ENCODE peak calls at places on chromosomes 6 and 20, in eight cellular contexts. X is omental fat pad; W is HS-27A; P is activated CD8-positive, alpha-beta memory T cell treated with anti-CD3 and anti-CD28 coated beads for 4 hours; J is stimulated activated CD8-positive, alpha-beta memory T cell treated with anti-CD3 and anti-CD28 coated beads, Interleukin-12 subunit alpha, Interleukin-12 subunit beta, amount 100 ng/mL, for 1 hour; H is stimulated activated CD4-positive, alpha-beta T cell treated with anti-CD3 and anti-CD28 coated beads, TNF-alpha, amount 100 ng/mL, for 48 hours; F is fibroblast of pulmonary artery; C is heart right ventricle. L is an unnamed sample.

GRCh38 chr20:32506721-32507120 is 78.4 kb downstream of the NOL4L start:
- DNase-seq in X (no peak), W (no peak), P (no peak), J (no peak), H (no peak), F (no peak), C (no peak), L (no peak)

GRCh38 chr6:107657755-107658461 is 166.2 kb downstream of the SCML4 start:
- DNase-seq in X (no peak), W (no peak), P (peak), J (peak), H (peak), F (peak), C (peak), L (peak)

GRCh38 chr6:74510878-74511277 is 695.0 kb downstream of the COL12A1 start:
- DNase-seq in X (no peak), W (no peak), P (no peak), J (no peak), H (no peak), F (peak), C (no peak), L (no peak)

GRCh38 chr6:36911946-36912555 is 26.3 kb downstream of the C6orf89 start:
- DNase-seq in X (no peak), W (no peak), P (no peak), J (no peak), H (peak), F (no peak), C (no peak), L (no peak)

GRCh38 chr6:149318581-149319286 is 1.2 kb downstream of the TAB2 start:
- DNase-seq in X (no peak), W (no peak), P (no peak), J (no peak), H (no peak), F (no peak), C (no peak), L (peak)

GRCh38 chr20:58665606-58666005 is 14.5 kb downstream of the STX16 start:
- DNase-seq in X (no peak), W (no peak), P (no peak), J (no peak), H (no peak), F (no peak), C (no peak), L (no peak)

GRCh38 chr20:56181593-56181992 is 66.9 kb upstream of the MC3R start:
- DNase-seq in X (no peak), W (no peak), P (no peak), J (no peak), H (no peak), F (no peak), C (no peak), L (no peak)

GRCh38 chr6:43376551-43376981 is 7.1 kb upstream of the ZNF318 start:
- DNase-seq in X (no peak), W (no peak), P (no peak), J (no peak), H (no peak), F (peak), C (no peak), L (peak)

GRCh38 chr20:56708991-56709390 is 79.9 kb downstream of the TFAP2C start:
- DNase-seq in X (no peak), W (no peak), P (no peak), J (no peak), H (no peak), F (no peak), C (no peak), L (no peak)

GRCh38 chr6:159654483-159655098 is 38.5 kb downstream of the SOD2 start:
- DNase-seq in X (no peak), W (peak), P (no peak), J (no peak), H (no peak), F (peak), C (no peak), L (peak)

GRCh38 chr6:168363811-168364792 is 44.5 kb upstream of the DACT2 start:
- DNase-seq in X (no peak), W (no peak), P (no peak), J (no peak), H (no peak), F (no peak), C (no peak), L (no peak)

GRCh38 chr6:89146748-89147715 is 1.2 kb downstream of the PM20D2 start:
- DNase-seq in X (no peak), W (peak), P (no peak), J (no peak), H (no peak), F (peak), C (peak), L (peak)

GRCh38 chr6:3478341-3478740 is 21.5 kb upstream of the SLC22A23 start:
- DNase-seq in X (no peak), W (no peak), P (no peak), J (no peak), H (no peak), F (no peak), C (no peak), L (no peak)

GRCh38 chr6:87673237-87673636 is 28.8 kb downstream of the AKIRIN2 start:
- DNase-seq in X (no peak), W (no peak), P (no peak), J (no peak), H (no peak), F (no peak), C (no peak), L (no peak)

GRCh38 chr6:148432405-148433195 is 90.0 kb downstream of the SASH1 start:
- DNase-seq in X (no peak), W (no peak), P (no peak), J (no peak), H (no peak), F (peak), C (peak), L (no peak)

GRCh38 chr20:22562620-22563019 is 21.8 kb downstream of the FOXA2 start:
- DNase-seq in X (no peak), W (no peak), P (no peak), J (no peak), H (no peak), F (no peak), C (no peak), L (no peak)

GRCh38 chr6:21241231-21242130 is 352.1 kb upstream of the SOX4 start:
- DNase-seq in X (no peak), W (no peak), P (no peak), J (no peak), H (no peak), F (no peak), C (no peak), L (no peak)

GRCh38 chr20:20223981-20224380 is 143.9 kb upstream of the INSM1 start:
- DNase-seq in X (no peak), W (no peak), P (no peak), J (no peak), H (no peak), F (no peak), C (no peak), L (no peak)

GRCh38 chr20:22462975-22463914 is 121.1 kb downstream of the FOXA2 start:
- DNase-seq in X (no peak), W (no peak), P (no peak), J (no peak), H (no peak), F (peak), C (no peak), L (peak)

GRCh38 chr6:108944707-108945685 is 96.8 kb downstream of the ARMC2 start:
- DNase-seq in X (no peak), W (no peak), P (no peak), J (no peak), H (no peak), F (peak), C (peak), L (peak)

GRCh38 chr6:170429457-170429856 is 122.9 kb downstream of the FAM120B start:
- DNase-seq in X (no peak), W (no peak), P (no peak), J (no peak), H (no peak), F (peak), C (no peak), L (peak)

GRCh38 chr6:17866876-17867444 is 120.5 kb downstream of the KIF13A start:
- DNase-seq in X (no peak), W (no peak), P (no peak), J (no peak), H (no peak), F (no peak), C (no peak), L (no peak)

GRCh38 chr6:47103931-47104330 is 61.8 kb upstream of the ADGRF1 start:
- DNase-seq in X (no peak), W (no peak), P (no peak), J (no peak), H (no peak), F (peak), C (no peak), L (peak)

GRCh38 chr6:27847706-27848105 is 64.5 kb downstream of the OR2B2 start:
- DNase-seq in X (no peak), W (no peak), P (no peak), J (no peak), H (no peak), F (no peak), C (no peak), L (no peak)

GRCh38 chr20:1802385-1803215 is 92.6 kb upstream of the SIRPA start:
- DNase-seq in X (no peak), W (no peak), P (no peak), J (no peak), H (peak), F (peak), C (peak), L (peak)

GRCh38 chr20:6466065-6466810 is 301.2 kb upstream of the BMP2 start:
- DNase-seq in X (no peak), W (no peak), P (no peak), J (no peak), H (no peak), F (peak), C (no peak), L (no peak)

GRCh38 chr6:7899046-7899888 is 11.3 kb downstream of the TXNDC5 start:
- DNase-seq in X (no peak), W (no peak), P (no peak), J (no peak), H (no peak), F (no peak), C (no peak), L (no peak)

GRCh38 chr20:36070451-36070850 is 84.1 kb upstream of the EPB41L1 start:
- DNase-seq in X (no peak), W (no peak), P (no peak), J (no peak), H (no peak), F (no peak), C (no peak), L (no peak)

GRCh38 chr6:14046476-14047068 is 71.0 kb upstream of the CD83 start:
- DNase-seq in X (no peak), W (no peak), P (no peak), J (peak), H (peak), F (peak), C (no peak), L (peak)

GRCh38 chr6:154319231-154319858 is 37.3 kb downstream of the IPCEF1 start:
- DNase-seq in X (no peak), W (no peak), P (no peak), J (no peak), H (no peak), F (peak), C (no peak), L (peak)

GRCh38 chr6:77183447-77183846 is 279.8 kb downstream of the HTR1B start:
- DNase-seq in X (no peak), W (no peak), P (no peak), J (no peak), H (no peak), F (no peak), C (no peak), L (no peak)

GRCh38 chr6:154548130-154548830 is 37.8 kb upstream of the CNKSR3 start:
- DNase-seq in X (no peak), W (no peak), P (no peak), J (no peak), H (no peak), F (peak), C (peak), L (peak)

GRCh38 chr20:22717466-22717865 is 133.1 kb upstream of the FOXA2 start:
- DNase-seq in X (no peak), W (no peak), P (no peak), J (no peak), H (no peak), F (peak), C (peak), L (peak)

GRCh38 chr6:34132486-34133185 is 13.3 kb downstream of the GRM4 start:
- DNase-seq in X (no peak), W (no peak), P (no peak), J (no peak), H (no peak), F (peak), C (no peak), L (peak)

GRCh38 chr20:6766433-6766832 is 1.1 kb upstream of the BMP2 start:
- DNase-seq in X (no peak), W (no peak), P (no peak), J (no peak), H (no peak), F (no peak), C (no peak), L (no peak)

GRCh38 chr6:112317461-112317860 is 29.7 kb upstream of the RFPL4B start:
- DNase-seq in X (no peak), W (no peak), P (no peak), J (no peak), H (no peak), F (no peak), C (no peak), L (no peak)

GRCh38 chr20:32050851-32051556 is 1.0 kb upstream of the HCK start:
- DNase-seq in X (no peak), W (no peak), P (no peak), J (no peak), H (no peak), F (no peak), C (peak), L (no peak)

GRCh38 chr6:135909737-135910387 is 58.4 kb downstream of the PDE7B start:
- DNase-seq in X (no peak), W (peak), P (peak), J (peak), H (no peak), F (peak), C (peak), L (peak)

L was measured in fibroblast of the aortic adventitia.